ENCODE peak calls at places on chromosome 17, in four cellular contexts. G is transverse colon, M is prostate gland, A is stomach. S is an unnamed sample.
A peak's percentile ranks its signal among the peaks of the same experiment; 100 is the strongest.

GRCh38 chr17:3738562-3739295 is 15.0 kb downstream of the HASPIN start:
- DNase-seq in G (peak; percentile 68), M (peak; percentile 58), A (peak; percentile 73), S (peak; percentile 73)

GRCh38 chr17:53134546-53134945 is 688.2 kb upstream of the KIF2B start:
- DNase-seq in G (no peak), M (no peak), A (no peak), S (no peak)

GRCh38 chr17:79612468-79613194 is 1.8 kb upstream of the RBFOX3 start:
- DNase-seq in A (peak; percentile 31), G (peak; percentile 58), M (no peak), S (peak; percentile 69)

GRCh38 chr17:45976755-45977505 is 22.1 kb upstream of the STH start:
- DNase-seq in G (no peak), A (no peak), M (no peak), S (no peak)

GRCh38 chr17:79164408-79164807 is 89.8 kb downstream of the ENGASE start:
- DNase-seq in A (no peak), G (no peak), M (no peak), S (no peak)

GRCh38 chr17:48567646-48568354 is 10.3 kb downstream of the HOXB4 start:
- DNase-seq in A (no peak), M (no peak), G (no peak), S (no peak)

GRCh38 chr17:56913867-56914640 is at the start of gene TRIM25:
- DNase-seq in G (peak; percentile 95), A (peak; percentile 94), M (peak; percentile 95), S (peak; percentile 98)

GRCh38 chr17:12078791-12079190 is 58.1 kb downstream of the MAP2K4 start:
- DNase-seq in G (no peak), M (no peak), A (no peak), S (no peak)

GRCh38 chr17:78488867-78489634 is 88.1 kb downstream of the DNAH17 start:
- DNase-seq in A (no peak), M (no peak), G (no peak), S (no peak)

GRCh38 chr17:3602499-3602898 is 6.7 kb downstream of the TRPV1 start:
- DNase-seq in G (no peak), A (no peak), M (no peak), S (peak; percentile 57)

GRCh38 chr17:7263801-7264078 is 1.5 kb upstream of the CLDN7 start:
- DNase-seq in A (no peak), M (no peak), G (peak; percentile 76), S (no peak)

GRCh38 chr17:29593546-29594440 is 861 bp downstream of the ANKRD13B start:
- DNase-seq in A (no peak), G (peak; percentile 23), M (no peak), S (peak; percentile 42)

DNA sequence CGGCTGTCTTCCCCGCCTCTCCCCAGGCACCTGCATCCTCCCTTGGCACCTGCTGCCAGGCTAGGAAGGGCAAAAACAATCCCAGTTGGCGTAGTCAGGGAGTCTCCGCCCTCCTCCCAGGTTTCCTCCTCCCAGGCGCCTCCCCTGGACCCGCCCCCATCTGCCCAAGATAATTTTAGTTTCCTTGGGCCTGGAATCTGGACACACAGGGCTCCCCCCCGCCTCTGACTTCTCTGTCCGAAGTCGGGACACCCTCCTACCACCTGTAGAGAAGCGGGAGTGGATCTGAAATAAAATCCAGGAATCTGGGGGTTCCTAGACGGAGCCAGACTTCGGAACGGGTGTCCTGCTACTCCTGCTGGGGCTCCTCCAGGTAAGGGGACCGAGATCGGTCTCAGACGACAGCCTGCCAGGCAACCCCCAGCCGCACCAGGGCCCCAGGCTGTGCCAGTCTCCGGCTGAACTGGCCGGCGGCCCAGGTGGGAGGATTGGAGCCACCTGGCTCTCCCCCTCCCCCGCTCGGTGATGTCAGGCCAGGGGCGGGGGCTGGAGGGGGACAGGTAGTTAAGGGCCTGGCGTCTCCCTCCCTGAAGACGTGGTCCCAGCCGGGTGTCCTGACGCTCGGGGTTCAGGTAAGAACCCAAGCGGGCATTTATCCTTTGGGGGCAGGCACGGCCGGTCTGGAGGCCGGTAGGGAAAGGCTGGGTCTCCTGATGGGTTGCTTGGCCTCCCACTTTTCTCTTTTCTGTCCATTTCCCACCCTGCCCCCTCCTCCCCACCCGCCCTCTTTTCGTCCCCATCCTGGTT is at the start of gene GRB7:
- DNase-seq in A (peak; percentile 94), M (peak; percentile 90), G (peak; percentile 89), S (no peak)
- TF ChIP-seq POLR2A in A (peak; percentile 48), M (peak; percentile 68), G (peak; percentile 87), S (peak; percentile 76)

DNA sequence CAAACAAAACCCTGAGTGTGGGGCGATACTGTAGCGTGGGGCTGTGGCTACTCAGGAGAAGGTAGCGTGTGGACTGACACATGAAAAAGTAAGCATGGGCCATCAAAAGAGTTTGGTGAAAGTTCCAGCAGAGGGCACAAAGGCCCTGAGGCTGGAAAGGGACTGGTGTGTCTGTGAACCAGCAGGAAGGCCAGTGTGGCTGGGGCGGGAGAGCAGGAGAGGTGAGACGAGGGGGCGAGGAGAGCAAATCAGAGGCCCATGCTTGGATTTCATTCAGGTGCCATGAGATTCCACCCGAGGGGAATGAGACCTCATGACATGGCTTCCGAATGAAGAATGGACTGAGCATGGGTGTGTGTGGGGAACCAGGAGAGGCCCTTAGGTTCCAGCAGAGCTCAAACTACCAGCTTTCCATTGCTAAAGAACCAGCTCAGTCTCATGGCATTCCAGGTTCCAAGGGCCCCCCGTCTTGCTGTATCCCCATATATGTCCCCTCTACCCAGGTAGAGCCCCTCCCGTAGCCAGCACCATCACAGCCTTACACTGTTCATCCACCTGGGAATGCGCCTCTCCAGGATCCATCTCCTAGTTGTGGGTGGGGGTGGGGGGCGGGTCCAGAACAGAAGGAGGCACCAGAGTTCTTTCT is 31.1 kb downstream of the TRPV2 start:
- DNase-seq in G (no peak), M (no peak), A (no peak), S (no peak)
- TF ChIP-seq POLR2A in G (no peak), M (no peak), A (no peak), S (no peak)

DNA sequence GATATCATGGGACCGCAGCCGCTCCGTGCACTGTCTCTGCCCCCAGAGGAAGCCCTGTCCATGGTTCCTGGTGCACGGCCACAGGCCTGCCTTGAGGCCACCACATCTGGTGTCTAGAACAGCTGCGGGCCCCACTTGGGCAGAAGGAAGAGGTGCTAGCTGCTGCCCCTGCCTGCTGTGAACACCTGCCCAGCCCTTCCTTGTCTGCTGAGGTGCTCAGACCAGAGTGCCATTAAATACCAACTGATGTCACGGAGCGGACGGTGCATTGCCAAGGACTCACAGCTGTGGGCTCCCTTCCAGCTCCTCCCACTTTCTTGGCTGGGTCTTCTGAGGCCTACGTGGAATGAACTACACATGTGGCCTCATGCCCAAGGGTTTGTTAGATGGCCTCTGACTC is 146.1 kb downstream of the RAB11FIP4 start:
- DNase-seq in G (peak; percentile 62), A (peak; percentile 80), M (peak; percentile 80), S (no peak)
- TF ChIP-seq POLR2A in G (no peak), A (no peak), M (peak; percentile 38), S (no peak)

GRCh38 chr17:75271955-75272847 is 1.2 kb upstream of the MIF4GD start:
- DNase-seq in G (no peak), M (peak; percentile 17), A (no peak), S (no peak)

GRCh38 chr17:75271233-75271954 is 363 bp upstream of the MIF4GD start:
- DNase-seq in A (peak; percentile 87), G (peak; percentile 87), M (peak; percentile 71), S (peak; percentile 84)

GRCh38 chr17:75268931-75269330 is 2.1 kb downstream of the MIF4GD start:
- DNase-seq in G (no peak), M (no peak), A (no peak), S (no peak)

GRCh38 chr17:75270966-75271232 is at the start of gene MIF4GD:
- DNase-seq in A (no peak), G (no peak), M (no peak), S (no peak)

GRCh38 chr17:75270218-75270965 is 639 bp downstream of the MIF4GD start:
- DNase-seq in A (peak; percentile 66), M (peak; percentile 60), G (peak; percentile 78), S (peak; percentile 78)
- TF ChIP-seq POLR2A in A (no peak), M (no peak), G (peak; percentile 75), S (no peak)

GRCh38 chr17:18855831-18856624 is 1.9 kb upstream of the PRPSAP2 start:
- DNase-seq in A (peak; percentile 94), G (peak; percentile 94), M (peak; percentile 95), S (peak; percentile 97)

GRCh38 chr17:18858567-18859245 is 775 bp downstream of the PRPSAP2 start:
- DNase-seq in M (no peak), A (no peak), G (no peak), S (no peak)

GRCh38 chr17:18859256-18859655 is 1.3 kb downstream of the PRPSAP2 start:
- DNase-seq in A (no peak), M (no peak), G (no peak), S (no peak)

GRCh38 chr17:18860161-18860972 is 2.4 kb downstream of the PRPSAP2 start:
- DNase-seq in G (no peak), M (no peak), A (no peak), S (no peak)

DNA sequence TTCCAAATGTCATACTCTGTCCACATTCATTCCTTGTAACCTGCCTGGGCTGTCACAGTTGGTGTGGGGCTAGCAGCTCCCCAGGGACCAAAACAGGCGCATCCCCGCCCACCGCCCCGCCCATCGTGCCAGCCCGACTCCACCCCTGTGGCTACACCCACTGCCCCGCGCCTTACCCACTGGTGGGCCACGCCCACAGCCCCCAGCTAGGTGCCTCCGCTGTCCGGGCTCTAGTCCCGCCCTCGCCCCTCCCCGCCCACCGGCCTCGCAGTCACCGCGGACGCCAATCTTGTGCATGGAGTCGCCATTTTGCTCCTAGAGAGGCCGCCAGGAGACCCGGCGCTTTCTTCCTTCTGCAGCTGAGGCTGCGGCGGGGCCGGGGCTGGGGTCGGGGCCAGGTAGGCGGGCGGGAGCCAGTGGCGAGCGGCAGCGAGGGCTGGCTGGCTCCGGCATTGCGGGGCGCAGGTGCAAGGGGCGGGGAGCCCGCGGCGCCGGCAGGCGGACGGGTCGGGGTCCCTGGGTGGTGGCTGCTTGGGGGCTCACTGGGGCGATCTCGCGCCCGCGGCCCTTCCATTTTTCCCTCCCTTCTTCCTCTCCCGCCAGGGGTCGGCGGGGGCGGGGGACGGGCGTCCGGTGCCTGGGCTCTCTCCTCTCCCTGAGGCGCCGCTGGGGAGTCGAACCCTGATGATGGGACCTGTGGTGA is at the start of gene PRPSAP2:
- DNase-seq in A (peak; percentile 98), G (peak; percentile 98), M (peak; percentile 98), S (peak; percentile 99)
- TF ChIP-seq POLR2A in A (no peak), G (peak; percentile 42), M (peak; percentile 46), S (peak; percentile 41)

DNA sequence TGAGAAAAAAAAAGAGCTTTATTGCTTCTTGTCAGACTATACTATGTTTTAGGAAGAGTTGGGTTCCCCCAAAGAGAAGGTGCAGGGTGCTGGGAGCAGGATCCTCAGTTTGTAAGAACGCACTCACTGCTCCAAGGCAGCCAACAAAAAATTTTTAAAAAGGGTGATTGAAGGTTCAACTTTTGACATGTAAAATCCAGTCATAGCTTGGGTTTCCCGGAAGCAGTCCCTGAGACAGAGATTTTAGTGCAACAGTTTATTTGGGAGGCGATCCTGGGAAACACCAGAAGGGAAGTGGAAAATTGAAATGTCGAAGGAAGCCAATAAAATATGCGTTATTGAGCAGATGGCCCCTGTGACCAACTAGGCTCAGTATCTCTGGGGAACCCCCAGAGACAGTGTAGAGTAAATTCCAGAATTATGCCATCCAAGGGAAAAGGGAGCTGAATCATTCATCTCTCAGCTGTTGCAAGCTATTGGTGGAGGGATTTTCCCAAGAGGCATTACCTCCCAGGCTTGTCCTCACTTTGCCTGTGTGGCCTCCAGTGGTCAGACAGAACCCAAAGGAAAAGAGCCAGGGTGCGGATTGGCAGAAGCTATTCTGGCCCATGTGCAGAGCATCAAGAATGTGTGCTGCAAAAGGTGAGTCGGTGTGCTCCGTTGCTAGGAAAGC is 72.8 kb downstream of the HS3ST3B1 start:
- DNase-seq in A (no peak), M (no peak), G (no peak), S (no peak)
- TF ChIP-seq POLR2A in A (no peak), M (no peak), G (no peak), S (no peak)

S was measured in Peyer's patch.